ENCODE peak calls at places on chromosomes 7 and 10, in five cellular contexts. H is ovary, M is GM06990, R is HL-60, K is fibroblast of lung. L is an unnamed sample.

GRCh38 chr10:24849537-24850299 is 102.7 kb downstream of the PRTFDC1 start:
- DNase-seq in H (no peak), R (no peak), M (no peak), K (peak; percentile 58), L (no peak)

GRCh38 chr7:73721237-73721848 is 1.9 kb upstream of the STX1A start:
- DNase-seq in K (no peak), M (no peak), H (no peak), R (no peak), L (no peak)

GRCh38 chr10:122515588-122516231 is 44.8 kb upstream of the DMBT1 start:
- DNase-seq in K (peak; percentile 80), H (no peak), R (no peak), M (peak; percentile 41), L (no peak)

GRCh38 chr7:55133630-55134392 is 115.0 kb downstream of the EGFR start:
- DNase-seq in H (no peak), M (no peak), K (peak; percentile 99), R (no peak), L (no peak)

GRCh38 chr7:70923086-70923845 is 208.7 kb upstream of the GALNT17 start:
- DNase-seq in H (no peak), R (peak; percentile 69), K (no peak), M (no peak), L (no peak)

GRCh38 chr10:28585076-28585475 is 52.2 kb downstream of the WAC start:
- DNase-seq in K (no peak), H (no peak), M (no peak), R (no peak), L (no peak)

GRCh38 chr10:8054498-8055407 is at the start of gene GATA3:
- DNase-seq in H (no peak), R (no peak), M (peak; percentile 76), K (peak; percentile 81), L (no peak)

GRCh38 chr7:7911339-7911738 is 57.3 kb upstream of the GLCCI1 start:
- DNase-seq in R (no peak), H (no peak), M (no peak), K (peak; percentile 97), L (no peak)

GRCh38 chr7:151432658-151433521 is 7.1 kb downstream of the CRYGN start:
- DNase-seq in M (peak; percentile 42), K (no peak), H (peak; percentile 14), R (peak; percentile 56), L (no peak)

GRCh38 chr7:105638942-105639495 is 57.7 kb upstream of the EFCAB10 start:
- DNase-seq in H (no peak), R (no peak), M (no peak), K (no peak), L (peak; percentile 37)

GRCh38 chr7:55252386-55252785 is 112.8 kb upstream of the LANCL2 start:
- DNase-seq in H (no peak), K (no peak), M (no peak), R (no peak), L (no peak)

GRCh38 chr7:27686315-27686714 is 23.6 kb upstream of the HIBADH start:
- DNase-seq in H (no peak), K (peak; percentile 35), R (no peak), M (no peak), L (no peak)

GRCh38 chr7:33040803-33041516 is 21.6 kb downstream of the NT5C3A start:
- DNase-seq in R (peak; percentile 15), H (no peak), K (no peak), M (peak; percentile 72), L (no peak)

GRCh38 chr10:67883710-67884312 is 645 bp upstream of the SIRT1 start:
- DNase-seq in H (peak; percentile 28), R (no peak), M (peak; percentile 13), K (no peak), L (no peak)

GRCh38 chr10:43219848-43220247 is 47.0 kb downstream of the RASGEF1A start:
- DNase-seq in M (no peak), H (peak; percentile 6), K (no peak), R (no peak), L (no peak)

GRCh38 chr10:43222296-43222695 is 44.6 kb downstream of the RASGEF1A start:
- DNase-seq in M (no peak), H (peak; percentile 1), K (no peak), R (no peak), L (no peak)

GRCh38 chr10:43220971-43221418 is 45.9 kb downstream of the RASGEF1A start:
- DNase-seq in H (no peak), R (no peak), M (no peak), K (no peak), L (no peak)

GRCh38 chr10:43223056-43223455 is 43.8 kb downstream of the RASGEF1A start:
- DNase-seq in M (no peak), R (no peak), K (no peak), H (no peak), L (no peak)

DNA sequence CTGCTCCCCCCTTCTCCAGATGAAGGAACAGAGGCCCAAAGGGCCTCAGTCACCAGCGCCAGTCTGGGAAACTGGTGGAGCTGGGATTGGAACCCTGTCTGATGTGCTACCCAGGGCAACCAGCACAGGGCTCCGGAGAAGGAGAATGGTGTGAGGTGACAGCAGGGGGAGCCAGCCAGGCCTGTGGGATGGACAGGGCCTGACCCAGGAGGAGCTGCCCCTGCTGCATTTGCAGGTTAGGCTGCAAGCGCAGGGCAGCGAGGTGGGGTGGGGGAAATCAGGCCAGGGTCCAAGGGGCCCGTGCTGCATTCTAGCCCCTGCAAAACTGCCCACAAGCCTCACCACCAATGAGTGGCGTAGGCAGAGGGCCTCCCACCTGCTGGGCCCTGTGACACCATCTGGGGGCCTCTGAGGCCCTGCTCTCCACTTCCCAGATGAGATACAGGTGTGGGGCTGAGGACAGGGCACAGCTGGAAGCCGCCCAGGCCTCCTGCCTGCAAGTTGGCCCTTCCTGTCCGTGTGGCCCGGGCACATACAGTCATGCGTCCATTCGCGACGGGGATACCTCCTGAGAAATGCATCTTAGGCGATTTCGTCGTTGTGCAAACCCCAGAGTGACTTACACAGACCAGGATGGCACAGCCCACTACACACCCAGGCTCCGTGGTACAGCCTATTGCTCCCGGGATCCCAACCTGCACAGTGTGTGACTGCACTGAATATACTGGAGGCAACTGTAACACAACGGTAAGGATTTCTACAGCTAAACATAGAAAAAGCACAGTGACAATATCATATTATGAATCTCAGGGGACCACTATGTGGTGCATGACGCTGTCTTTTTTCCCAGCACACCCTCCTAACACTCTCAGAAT is 45.2 kb downstream of the RASGEF1A start:
- DNase-seq in R (no peak), K (no peak), H (peak; percentile 8), M (no peak), L (no peak)
- TF ChIP-seq CTCF in R (no peak), K (no peak), H (no peak), M (peak; percentile 36), L (peak; percentile 23)

GRCh38 chr10:117228210-117228609 is 12.7 kb upstream of the SLC18A2 start:
- DNase-seq in H (no peak), M (no peak), R (no peak), K (no peak), L (no peak)

GRCh38 chr10:117223413-117224035 is 17.4 kb upstream of the SLC18A2 start:
- DNase-seq in R (no peak), K (no peak), H (no peak), M (no peak), L (no peak)

GRCh38 chr10:117224881-117225280 is 16.0 kb upstream of the SLC18A2 start:
- DNase-seq in H (no peak), M (no peak), R (no peak), K (no peak), L (no peak)

GRCh38 chr10:117224036-117224430 is 16.9 kb upstream of the SLC18A2 start:
- DNase-seq in M (no peak), R (no peak), K (no peak), H (no peak), L (no peak)

GRCh38 chr10:117226813-117227451 is 14.0 kb upstream of the SLC18A2 start:
- DNase-seq in M (no peak), H (no peak), K (no peak), R (peak; percentile 55), L (no peak)
- TF ChIP-seq CTCF in M (peak; percentile 63), H (no peak), K (peak; percentile 34), R (peak; percentile 80), L (peak; percentile 51)

GRCh38 chr7:66013938-66014337 is 31.9 kb upstream of the GUSB start:
- DNase-seq in K (peak; percentile 50), R (peak; percentile 37), H (no peak), M (no peak), L (no peak)
- TF ChIP-seq CTCF in K (peak; percentile 77), R (no peak), H (no peak), M (peak; percentile 49), L (peak; percentile 35)

DNA sequence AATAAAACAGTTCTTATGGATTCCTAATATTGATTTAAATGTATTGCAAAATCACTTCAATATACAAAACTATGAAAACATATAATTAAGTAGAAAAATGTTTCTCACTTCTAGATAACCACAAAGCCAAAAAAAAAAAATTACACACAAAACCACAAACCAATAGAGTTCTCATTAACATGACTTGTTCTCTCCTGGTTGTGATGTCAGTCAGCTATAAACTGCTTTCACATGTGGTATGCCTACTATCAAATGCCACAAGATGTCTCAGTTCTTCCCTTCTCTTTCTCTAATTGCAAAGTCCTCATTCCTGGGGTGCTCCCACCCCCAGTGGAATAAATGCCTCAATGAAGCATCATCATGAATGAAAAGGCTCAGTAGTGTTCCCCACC is 16.6 kb downstream of the GNAI1 start:
- DNase-seq in R (no peak), K (peak; percentile 91), M (no peak), H (no peak), L (no peak)
- TF ChIP-seq CTCF in R (no peak), K (no peak), M (no peak), H (no peak), L (no peak)

L was measured in neural crest cell.